ENCODE peak calls at places on chromosomes 2 and 18, in seven cellular contexts. H is HCT116, Z is SK-N-SH, P is NT2/D1, D is upper lobe of right lung, R is ovary, M is esophagus squamous epithelium. U is an unnamed sample.
A peak's percentile ranks its signal among the peaks of the same experiment; 100 is the strongest.

GRCh38 chr2:232588680-232589585 is 38.4 kb downstream of the EIF4E2 start:
- DNase-seq in H (no peak), Z (peak; percentile 28), P (no peak), D (peak; percentile 72), R (peak; percentile 41), M (no peak), U (no peak)

GRCh38 chr2:127275789-127276188 is 18.2 kb downstream of the ERCC3 start:
- DNase-seq in H (no peak), Z (no peak), P (no peak), D (no peak), R (no peak), M (no peak), U (no peak)

GRCh38 chr2:30629866-30630265 is 177.4 kb downstream of the CAPN13 start:
- DNase-seq in H (no peak), Z (no peak), P (no peak), D (no peak), R (no peak), M (no peak), U (no peak)

GRCh38 chr2:157438907-157439791 is 4.7 kb downstream of the CYTIP start:
- DNase-seq in H (no peak), Z (peak; percentile 42), P (no peak), D (no peak), R (no peak), M (no peak), U (peak; percentile 14)

GRCh38 chr18:59015531-59016152 is 124.0 kb upstream of the SEC11C start:
- DNase-seq in H (no peak), Z (no peak), P (no peak), D (no peak), R (no peak), M (no peak), U (no peak)

GRCh38 chr18:59778434-59778833 is 81.2 kb upstream of the CCBE1 start:
- DNase-seq in H (no peak), Z (no peak), P (no peak), D (no peak), R (no peak), M (no peak), U (no peak)

GRCh38 chr2:53826587-53827397 is 33.0 kb downstream of the GPR75 start:
- DNase-seq in H (no peak), Z (no peak), P (no peak), D (no peak), R (no peak), M (no peak), U (no peak)

GRCh38 chr2:203535784-203536590 is 886 bp upstream of the RAPH1 start:
- DNase-seq in H (no peak), Z (no peak), P (no peak), D (no peak), R (no peak), M (no peak), U (no peak)

GRCh38 chr2:11827547-11827946 is 81.1 kb downstream of the LPIN1 start:
- DNase-seq in H (no peak), Z (no peak), P (no peak), D (no peak), R (no peak), M (no peak), U (peak; percentile 21)

GRCh38 chr2:8673381-8673780 is 8.5 kb upstream of the ID2 start:
- DNase-seq in H (no peak), Z (no peak), P (no peak), D (peak; percentile 31), R (no peak), M (no peak), U (no peak)

GRCh38 chr2:2809771-2810170 is 478.7 kb upstream of the MYT1L start:
- DNase-seq in H (no peak), Z (no peak), P (no peak), D (no peak), R (no peak), M (no peak), U (no peak)

GRCh38 chr18:3463052-3463451 is 13.1 kb downstream of the TGIF1 start:
- DNase-seq in H (no peak), Z (no peak), P (no peak), D (no peak), R (no peak), M (no peak), U (no peak)

GRCh38 chr2:222828572-222828971 is 32.3 kb upstream of the ACSL3 start:
- DNase-seq in H (no peak), Z (no peak), P (no peak), D (no peak), R (no peak), M (no peak), U (no peak)

GRCh38 chr2:46999857-47000678 is 84.5 kb upstream of the MCFD2 start:
- DNase-seq in H (no peak), Z (peak; percentile 79), P (no peak), D (no peak), R (no peak), M (no peak), U (no peak)

GRCh38 chr2:191950132-191950885 is 103.4 kb upstream of the CAVIN2 start:
- DNase-seq in H (no peak), Z (no peak), P (no peak), D (no peak), R (no peak), M (no peak), U (no peak)

GRCh38 chr18:76897257-76897656 is 74.9 kb downstream of the ZNF236 start:
- DNase-seq in H (no peak), Z (no peak), P (no peak), D (no peak), R (no peak), M (no peak), U (no peak)

GRCh38 chr18:36493349-36494281 is 196.1 kb downstream of the FHOD3 start:
- DNase-seq in H (no peak), Z (no peak), P (no peak), D (no peak), R (no peak), M (no peak), U (no peak)

GRCh38 chr18:3060667-3061580 is 48.0 kb upstream of the LPIN2 start:
- DNase-seq in H (no peak), Z (no peak), P (no peak), D (no peak), R (no peak), M (no peak), U (peak; percentile 77)

GRCh38 chr2:51706220-51706619 is 674.3 kb upstream of the NRXN1 start:
- DNase-seq in H (no peak), Z (no peak), P (no peak), D (no peak), R (no peak), M (no peak), U (no peak)

GRCh38 chr18:49207373-49207772 is 253.1 kb downstream of the DYM start:
- DNase-seq in H (peak; percentile 21), Z (no peak), P (no peak), D (no peak), R (no peak), M (no peak), U (no peak)

GRCh38 chr18:46002934-46003333 is 35.8 kb upstream of the EPG5 start:
- DNase-seq in H (no peak), Z (no peak), P (no peak), D (no peak), R (no peak), M (no peak), U (no peak)

GRCh38 chr18:35444636-35445035 is 53.1 kb downstream of the INO80C start:
- DNase-seq in H (no peak), Z (no peak), P (no peak), D (no peak), R (no peak), M (no peak), U (no peak)

GRCh38 chr2:161150704-161151103 is 9.5 kb upstream of the TANK start:
- DNase-seq in H (no peak), Z (no peak), P (no peak), D (no peak), R (no peak), M (no peak), U (no peak)
- H3K9me3 ChIP-seq in H (peaks cover 4% of the 10 kb centered on the region), Z (peaks cover 39% of the 10 kb centered on the region), P (peaks cover 41% of the 10 kb centered on the region), D (peaks cover 22% of the 10 kb centered on the region), R (peaks cover 3% of the 10 kb centered on the region), M (peaks cover 40% of the 10 kb centered on the region), U (no peaks in the 10 kb centered on the region)

GRCh38 chr18:79030680-79031079 is 38.5 kb upstream of the ATP9B start:
- DNase-seq in H (no peak), Z (no peak), P (no peak), D (peak; percentile 38), R (no peak), M (no peak), U (no peak)

GRCh38 chr18:79022603-79023002 is 43.0 kb downstream of the SALL3 start:
- DNase-seq in H (no peak), Z (no peak), P (no peak), D (no peak), R (no peak), M (no peak), U (no peak)

DNA sequence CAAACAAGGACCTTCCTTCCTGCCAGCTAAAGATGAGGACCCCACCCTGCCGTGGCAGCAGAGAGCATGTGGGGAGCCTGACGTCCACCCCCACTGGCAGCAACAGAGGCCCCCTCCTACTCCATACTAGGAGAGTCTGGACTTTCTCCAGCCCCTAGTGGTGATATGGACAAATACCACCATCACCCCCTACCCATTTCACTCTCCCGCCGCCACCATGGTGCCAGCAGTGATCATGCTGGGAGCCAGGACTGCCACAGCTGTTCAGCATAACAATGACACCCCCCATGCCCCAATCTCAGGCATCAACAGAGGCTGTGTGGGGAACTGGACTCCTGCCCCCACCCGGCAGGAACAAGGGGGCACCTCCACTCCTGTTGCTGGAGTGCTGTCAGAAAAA is 42.7 kb upstream of the ATP9B start:
- DNase-seq in H (no peak), Z (no peak), P (peak; percentile 13), D (no peak), R (no peak), M (no peak), U (no peak)
- H3K9me3 ChIP-seq in H (no peaks in the 10 kb centered on the region), Z (no peaks in the 10 kb centered on the region), P (peaks cover 6% of the 10 kb centered on the region), D (no peaks in the 10 kb centered on the region), R (no peaks in the 10 kb centered on the region), M (peaks cover 22% of the 10 kb centered on the region), U (no peaks in the 10 kb centered on the region)

GRCh38 chr18:71815305-71815704 is 728.8 kb downstream of the CBLN2 start:
- DNase-seq in H (no peak), Z (no peak), P (no peak), D (no peak), R (no peak), M (no peak), U (no peak)
- H3K9me3 ChIP-seq in H (peaks cover 5% of the 10 kb centered on the region), Z (no peaks in the 10 kb centered on the region), P (no peaks in the 10 kb centered on the region), D (no peaks in the 10 kb centered on the region), R (no peaks in the 10 kb centered on the region), M (no peaks in the 10 kb centered on the region), U (no peaks in the 10 kb centered on the region)

DNA sequence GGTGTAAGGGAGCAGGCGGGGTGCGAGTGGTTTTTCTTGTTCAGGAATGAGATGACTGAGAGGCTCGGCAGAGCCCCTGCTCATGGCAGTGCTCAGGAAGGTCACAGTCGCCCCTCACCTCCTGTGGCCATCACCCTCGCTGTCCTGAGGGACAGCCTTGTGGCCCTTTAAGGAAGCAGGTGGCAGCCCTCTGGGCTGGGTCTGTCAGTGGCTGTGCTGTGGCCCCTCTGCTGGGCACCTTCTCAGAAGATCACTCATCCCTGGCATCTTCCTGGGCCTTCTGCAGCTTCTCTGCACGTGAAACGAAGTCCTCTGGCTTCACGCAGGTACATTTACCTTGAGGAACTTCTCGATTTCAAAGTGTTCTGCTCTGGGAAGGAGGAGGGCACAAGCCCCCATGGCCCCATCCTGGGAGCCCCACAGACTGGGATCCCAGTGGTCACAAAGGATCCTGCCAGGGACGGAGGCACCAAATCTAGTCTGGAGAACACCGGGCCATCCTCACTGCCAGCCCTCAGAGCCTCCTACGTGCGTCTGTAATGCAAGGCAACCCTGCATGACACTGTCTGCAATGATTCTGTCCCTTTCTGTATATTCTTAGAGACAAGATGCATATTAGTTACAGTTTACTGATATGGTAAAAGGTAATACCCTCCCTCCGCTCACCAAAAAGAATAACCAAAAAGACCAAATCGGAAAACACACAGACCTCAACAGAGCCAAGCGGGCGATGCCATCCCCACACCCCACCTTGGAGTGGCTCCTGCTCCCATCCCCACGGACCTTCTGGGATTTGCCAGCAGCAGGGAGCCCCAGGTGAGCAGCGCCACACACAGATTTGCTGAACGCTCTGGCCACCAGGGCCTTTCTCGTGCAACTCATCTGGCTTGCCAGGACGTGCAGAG is 25.9 kb upstream of the FAHD2A start:
- DNase-seq in H (no peak), Z (no peak), P (no peak), D (peak; percentile 51), R (no peak), M (no peak), U (no peak)
- H3K9me3 ChIP-seq in H (no peaks in the 10 kb centered on the region), Z (no peaks in the 10 kb centered on the region), P (no peaks in the 10 kb centered on the region), D (no peaks in the 10 kb centered on the region), R (no peaks in the 10 kb centered on the region), M (no peaks in the 10 kb centered on the region), U (no peaks in the 10 kb centered on the region)

U was measured in MM.1S.